ENCODE peak calls at places on chromosome 19, in eight cellular contexts. M is iPS DF 6.9, U is Kasumi-1, B is dermis microvascular lymphatic vessel endothelial cell, C is tibial nerve, I is posterior cingulate gyrus, F is SJCRH30, Y is H9. V is an unnamed sample.

GRCh38 chr19:13260883-13261653 is 110.9 kb downstream of the IER2 start:
- DNase-seq in M (no peak), I (no peak), U (peak; percentile 30), F (no peak), B (peak; percentile 67), C (no peak), Y (no peak), V (no peak)

GRCh38 chr19:6613711-6614110 is 22.8 kb upstream of the CD70 start:
- DNase-seq in B (peak; percentile 24), I (no peak), F (no peak), C (no peak), M (no peak), U (no peak), Y (no peak), V (no peak)

GRCh38 chr19:18764591-18765051 is 26.5 kb downstream of the COMP start:
- DNase-seq in M (no peak), F (peak; percentile 64), Y (no peak), B (no peak), I (no peak), U (no peak), C (no peak), V (no peak)

GRCh38 chr19:1717970-1718264 is 35.4 kb upstream of the ONECUT3 start:
- DNase-seq in F (no peak), B (no peak), M (no peak), U (no peak), Y (no peak), I (no peak), C (no peak), V (no peak)

GRCh38 chr19:42178791-42179500 is 38.5 kb downstream of the DEDD2 start:
- DNase-seq in M (no peak), F (peak; percentile 26), Y (peak; percentile 71), B (peak; percentile 15), I (no peak), U (no peak), C (no peak), V (no peak)

GRCh38 chr19:7632340-7633203 is 947 bp downstream of the PCP2 start:
- DNase-seq in U (no peak), B (no peak), I (no peak), Y (no peak), C (no peak), F (no peak), M (no peak), V (no peak)

GRCh38 chr19:4089400-4089908 is 22.8 kb upstream of the ZBTB7A start:
- DNase-seq in C (no peak), Y (no peak), F (no peak), M (no peak), B (no peak), U (peak; percentile 63), I (no peak), V (no peak)

GRCh38 chr19:24049537-24049936 is 37.5 kb upstream of the ZNF254 start:
- DNase-seq in M (no peak), C (no peak), B (no peak), I (no peak), Y (no peak), U (no peak), F (no peak), V (no peak)

GRCh38 chr19:34430738-34431625 is 2.8 kb downstream of the UBA2 start:
- DNase-seq in Y (no peak), U (peak; percentile 87), C (no peak), F (peak; percentile 68), I (no peak), B (peak; percentile 76), M (peak; percentile 9), V (no peak)

GRCh38 chr19:43488179-43488578 is 16.4 kb downstream of the PHLDB3 start:
- DNase-seq in I (peak; percentile 15), C (no peak), M (no peak), B (no peak), F (no peak), Y (no peak), U (no peak), V (no peak)

GRCh38 chr19:5774921-5775320 is 9.6 kb downstream of the PRR22 start:
- DNase-seq in B (no peak), M (no peak), Y (no peak), U (no peak), I (no peak), F (no peak), C (no peak), V (no peak)

GRCh38 chr19:31659897-31660210 is 310.6 kb upstream of the TSHZ3 start:
- DNase-seq in M (no peak), F (peak; percentile 39), B (no peak), C (no peak), I (no peak), U (no peak), Y (no peak), V (no peak)

GRCh38 chr19:5964816-5965565 is 12.9 kb downstream of the RANBP3 start:
- DNase-seq in I (no peak), B (no peak), Y (no peak), C (no peak), U (no peak), M (no peak), F (no peak), V (no peak)

GRCh38 chr19:8361921-8362793 is 1.8 kb upstream of the ANGPTL4 start:
- DNase-seq in B (peak; percentile 99), M (no peak), C (peak; percentile 86), Y (no peak), I (peak; percentile 84), F (peak; percentile 91), U (no peak), V (peak; percentile 86)

GRCh38 chr19:5621311-5621944 is 1.1 kb downstream of the SAFB2 start:
- DNase-seq in F (no peak), B (no peak), Y (no peak), U (no peak), M (no peak), I (no peak), C (no peak), V (peak; percentile 60)

V was measured in dorsolateral prefrontal cortex.